ENCODE peak calls at places on chromosomes 16 and 17, in eight cellular contexts. One of them, this sample, is unnamed.
A peak's percentile ranks its signal among the peaks of the same experiment; 100 is the strongest.

GRCh38 chr17:6823011-6823442 is 8.5 kb downstream of the TEKT1 start:
- DNase-seq in Right ventricle myocardium superior: no peak
- DNase-seq in cardiac muscle cell: no peak
- DNase-seq in right lobe of liver: no peak
- DNase-seq in stimulated activated naive CD8-positive, alpha-beta T cell treated with anti-CD3 and anti-CD28 coated beads, Interleukin-15, Interleukin-2, amounts not matched to agents 100 U/mL and 50 U/mL, for 24 hours: no peak
- DNase-seq in thoracic aorta: no peak
- DNase-seq in left colon: no peak
- DNase-seq in fibroblast of lung: peak; percentile 12
- DNase-seq in this sample: no peak

GRCh38 chr16:24009955-24010354 is 174.2 kb downstream of the PRKCB start:
- DNase-seq in thoracic aorta: no peak
- DNase-seq in stimulated activated naive CD8-positive, alpha-beta T cell treated with anti-CD3 and anti-CD28 coated beads, Interleukin-15, Interleukin-2, amounts not matched to agents 100 U/mL and 50 U/mL, for 24 hours: no peak
- DNase-seq in cardiac muscle cell: no peak
- DNase-seq in right lobe of liver: no peak
- DNase-seq in Right ventricle myocardium superior: no peak
- DNase-seq in left colon: no peak
- DNase-seq in fibroblast of lung: no peak
- DNase-seq in this sample: no peak

GRCh38 chr17:81834831-81835267 is at the start of gene PPP1R27:
- DNase-seq in right lobe of liver: no peak
- DNase-seq in thoracic aorta: no peak
- DNase-seq in stimulated activated naive CD8-positive, alpha-beta T cell treated with anti-CD3 and anti-CD28 coated beads, Interleukin-15, Interleukin-2, amounts not matched to agents 100 U/mL and 50 U/mL, for 24 hours: no peak
- DNase-seq in cardiac muscle cell: no peak
- DNase-seq in left colon: no peak
- DNase-seq in Right ventricle myocardium superior: no peak
- DNase-seq in fibroblast of lung: no peak
- DNase-seq in this sample: no peak

GRCh38 chr16:89195521-89196171 is 4.7 kb downstream of the SLC22A31 start:
- DNase-seq in fibroblast of lung: no peak
- DNase-seq in right lobe of liver: no peak
- DNase-seq in stimulated activated naive CD8-positive, alpha-beta T cell treated with anti-CD3 and anti-CD28 coated beads, Interleukin-15, Interleukin-2, amounts not matched to agents 100 U/mL and 50 U/mL, for 24 hours: no peak
- DNase-seq in Right ventricle myocardium superior: no peak
- DNase-seq in cardiac muscle cell: no peak
- DNase-seq in left colon: no peak
- DNase-seq in thoracic aorta: no peak
- DNase-seq in this sample: no peak

GRCh38 chr16:12613131-12613991 is 190.3 kb downstream of the CPPED1 start:
- DNase-seq in cardiac muscle cell: no peak
- DNase-seq in left colon: no peak
- DNase-seq in right lobe of liver: peak; percentile 72
- DNase-seq in fibroblast of lung: no peak
- DNase-seq in Right ventricle myocardium superior: no peak
- DNase-seq in thoracic aorta: no peak
- DNase-seq in stimulated activated naive CD8-positive, alpha-beta T cell treated with anti-CD3 and anti-CD28 coated beads, Interleukin-15, Interleukin-2, amounts not matched to agents 100 U/mL and 50 U/mL, for 24 hours: peak; percentile 49
- DNase-seq in this sample: no peak

GRCh38 chr17:17325228-17325627 is 22.1 kb downstream of the NT5M start:
- DNase-seq in fibroblast of lung: no peak
- DNase-seq in cardiac muscle cell: no peak
- DNase-seq in Right ventricle myocardium superior: peak; percentile 14
- DNase-seq in right lobe of liver: no peak
- DNase-seq in stimulated activated naive CD8-positive, alpha-beta T cell treated with anti-CD3 and anti-CD28 coated beads, Interleukin-15, Interleukin-2, amounts not matched to agents 100 U/mL and 50 U/mL, for 24 hours: no peak
- DNase-seq in thoracic aorta: no peak
- DNase-seq in left colon: no peak
- DNase-seq in this sample: no peak

GRCh38 chr17:79985951-79986391 is 49.7 kb downstream of the TBC1D16 start:
- DNase-seq in fibroblast of lung: no peak
- DNase-seq in cardiac muscle cell: no peak
- DNase-seq in left colon: no peak
- DNase-seq in stimulated activated naive CD8-positive, alpha-beta T cell treated with anti-CD3 and anti-CD28 coated beads, Interleukin-15, Interleukin-2, amounts not matched to agents 100 U/mL and 50 U/mL, for 24 hours: no peak
- DNase-seq in Right ventricle myocardium superior: no peak
- DNase-seq in thoracic aorta: no peak
- DNase-seq in right lobe of liver: no peak
- DNase-seq in this sample: peak; percentile 53

GRCh38 chr17:373616-374225 is 21.1 kb upstream of the RPH3AL start:
- DNase-seq in thoracic aorta: no peak
- DNase-seq in left colon: no peak
- DNase-seq in right lobe of liver: no peak
- DNase-seq in cardiac muscle cell: no peak
- DNase-seq in stimulated activated naive CD8-positive, alpha-beta T cell treated with anti-CD3 and anti-CD28 coated beads, Interleukin-15, Interleukin-2, amounts not matched to agents 100 U/mL and 50 U/mL, for 24 hours: no peak
- DNase-seq in fibroblast of lung: no peak
- DNase-seq in Right ventricle myocardium superior: peak; percentile 66
- DNase-seq in this sample: no peak

GRCh38 chr17:63358111-63358839 is 87.8 kb downstream of the CYB561 start:
- DNase-seq in Right ventricle myocardium superior: no peak
- DNase-seq in thoracic aorta: no peak
- DNase-seq in stimulated activated naive CD8-positive, alpha-beta T cell treated with anti-CD3 and anti-CD28 coated beads, Interleukin-15, Interleukin-2, amounts not matched to agents 100 U/mL and 50 U/mL, for 24 hours: no peak
- DNase-seq in left colon: no peak
- DNase-seq in cardiac muscle cell: no peak
- DNase-seq in fibroblast of lung: peak; percentile 75
- DNase-seq in right lobe of liver: no peak
- DNase-seq in this sample: no peak

GRCh38 chr17:34979650-34980352 is 511 bp upstream of the LIG3 start:
- DNase-seq in left colon: no peak
- DNase-seq in fibroblast of lung: peak; percentile 10
- DNase-seq in Right ventricle myocardium superior: no peak
- DNase-seq in stimulated activated naive CD8-positive, alpha-beta T cell treated with anti-CD3 and anti-CD28 coated beads, Interleukin-15, Interleukin-2, amounts not matched to agents 100 U/mL and 50 U/mL, for 24 hours: no peak
- DNase-seq in thoracic aorta: no peak
- DNase-seq in right lobe of liver: no peak
- DNase-seq in cardiac muscle cell: no peak
- DNase-seq in this sample: no peak

GRCh38 chr17:6075050-6075449 is 4.9 kb downstream of the WSCD1 start:
- DNase-seq in right lobe of liver: no peak
- DNase-seq in Right ventricle myocardium superior: no peak
- DNase-seq in fibroblast of lung: no peak
- DNase-seq in stimulated activated naive CD8-positive, alpha-beta T cell treated with anti-CD3 and anti-CD28 coated beads, Interleukin-15, Interleukin-2, amounts not matched to agents 100 U/mL and 50 U/mL, for 24 hours: no peak
- DNase-seq in cardiac muscle cell: no peak
- DNase-seq in thoracic aorta: no peak
- DNase-seq in left colon: no peak
- DNase-seq in this sample: no peak

GRCh38 chr17:42394838-42395237 is 6.6 kb upstream of the STAT3 start:
- DNase-seq in thoracic aorta: no peak
- DNase-seq in left colon: no peak
- DNase-seq in cardiac muscle cell: no peak
- DNase-seq in right lobe of liver: no peak
- DNase-seq in fibroblast of lung: no peak
- DNase-seq in stimulated activated naive CD8-positive, alpha-beta T cell treated with anti-CD3 and anti-CD28 coated beads, Interleukin-15, Interleukin-2, amounts not matched to agents 100 U/mL and 50 U/mL, for 24 hours: no peak
- DNase-seq in Right ventricle myocardium superior: no peak
- DNase-seq in this sample: no peak

GRCh38 chr17:66667491-66668030 is 167.4 kb upstream of the CACNG5 start:
- DNase-seq in right lobe of liver: no peak
- DNase-seq in fibroblast of lung: no peak
- DNase-seq in cardiac muscle cell: no peak
- DNase-seq in left colon: no peak
- DNase-seq in stimulated activated naive CD8-positive, alpha-beta T cell treated with anti-CD3 and anti-CD28 coated beads, Interleukin-15, Interleukin-2, amounts not matched to agents 100 U/mL and 50 U/mL, for 24 hours: peak; percentile 59
- DNase-seq in thoracic aorta: no peak
- DNase-seq in Right ventricle myocardium superior: no peak
- DNase-seq in this sample: no peak

GRCh38 chr17:35089846-35090193 is 26.3 kb upstream of the RFFL start:
- DNase-seq in stimulated activated naive CD8-positive, alpha-beta T cell treated with anti-CD3 and anti-CD28 coated beads, Interleukin-15, Interleukin-2, amounts not matched to agents 100 U/mL and 50 U/mL, for 24 hours: peak; percentile 60
- DNase-seq in fibroblast of lung: no peak
- DNase-seq in left colon: peak; percentile 35
- DNase-seq in Right ventricle myocardium superior: no peak
- DNase-seq in cardiac muscle cell: peak; percentile 7
- DNase-seq in right lobe of liver: peak; percentile 49
- DNase-seq in thoracic aorta: no peak
- DNase-seq in this sample: peak; percentile 72

GRCh38 chr17:58575511-58575910 is 61.1 kb upstream of the MTMR4 start:
- DNase-seq in left colon: no peak
- DNase-seq in thoracic aorta: no peak
- DNase-seq in stimulated activated naive CD8-positive, alpha-beta T cell treated with anti-CD3 and anti-CD28 coated beads, Interleukin-15, Interleukin-2, amounts not matched to agents 100 U/mL and 50 U/mL, for 24 hours: no peak
- DNase-seq in fibroblast of lung: peak; percentile 67
- DNase-seq in cardiac muscle cell: no peak
- DNase-seq in right lobe of liver: no peak
- DNase-seq in Right ventricle myocardium superior: no peak
- DNase-seq in this sample: no peak

GRCh38 chr16:85313541-85314208 is 201.4 kb upstream of the CIBAR2 start:
- DNase-seq in thoracic aorta: no peak
- DNase-seq in stimulated activated naive CD8-positive, alpha-beta T cell treated with anti-CD3 and anti-CD28 coated beads, Interleukin-15, Interleukin-2, amounts not matched to agents 100 U/mL and 50 U/mL, for 24 hours: no peak
- DNase-seq in cardiac muscle cell: peak; percentile 39
- DNase-seq in Right ventricle myocardium superior: peak; percentile 47
- DNase-seq in fibroblast of lung: peak; percentile 32
- DNase-seq in right lobe of liver: no peak
- DNase-seq in left colon: no peak
- DNase-seq in this sample: no peak

GRCh38 chr17:78241277-78242023 is 10.0 kb downstream of the TMEM235 start:
- DNase-seq in Right ventricle myocardium superior: no peak
- DNase-seq in right lobe of liver: no peak
- DNase-seq in thoracic aorta: no peak
- DNase-seq in fibroblast of lung: peak; percentile 47
- DNase-seq in cardiac muscle cell: peak; percentile 55
- DNase-seq in stimulated activated naive CD8-positive, alpha-beta T cell treated with anti-CD3 and anti-CD28 coated beads, Interleukin-15, Interleukin-2, amounts not matched to agents 100 U/mL and 50 U/mL, for 24 hours: no peak
- DNase-seq in left colon: no peak
- DNase-seq in this sample: no peak

GRCh38 chr17:7997186-7997585 is 5.2 kb upstream of the GUCY2D start:
- DNase-seq in stimulated activated naive CD8-positive, alpha-beta T cell treated with anti-CD3 and anti-CD28 coated beads, Interleukin-15, Interleukin-2, amounts not matched to agents 100 U/mL and 50 U/mL, for 24 hours: peak; percentile 41
- DNase-seq in left colon: peak; percentile 67
- DNase-seq in cardiac muscle cell: peak; percentile 83
- DNase-seq in thoracic aorta: no peak
- DNase-seq in right lobe of liver: peak; percentile 40
- DNase-seq in fibroblast of lung: peak; percentile 44
- DNase-seq in Right ventricle myocardium superior: no peak
- DNase-seq in this sample: no peak

GRCh38 chr16:84310642-84311041 is 16.0 kb downstream of the WFDC1 start:
- DNase-seq in left colon: no peak
- DNase-seq in thoracic aorta: no peak
- DNase-seq in cardiac muscle cell: no peak
- DNase-seq in right lobe of liver: no peak
- DNase-seq in stimulated activated naive CD8-positive, alpha-beta T cell treated with anti-CD3 and anti-CD28 coated beads, Interleukin-15, Interleukin-2, amounts not matched to agents 100 U/mL and 50 U/mL, for 24 hours: no peak
- DNase-seq in fibroblast of lung: no peak
- DNase-seq in Right ventricle myocardium superior: no peak
- DNase-seq in this sample: no peak

GRCh38 chr17:79673517-79673916 is 57.2 kb upstream of the ENPP7 start:
- DNase-seq in right lobe of liver: no peak
- DNase-seq in fibroblast of lung: no peak
- DNase-seq in Right ventricle myocardium superior: no peak
- DNase-seq in left colon: no peak
- DNase-seq in cardiac muscle cell: no peak
- DNase-seq in stimulated activated naive CD8-positive, alpha-beta T cell treated with anti-CD3 and anti-CD28 coated beads, Interleukin-15, Interleukin-2, amounts not matched to agents 100 U/mL and 50 U/mL, for 24 hours: no peak
- DNase-seq in thoracic aorta: no peak
- DNase-seq in this sample: no peak

GRCh38 chr17:60971515-60972369 is 294.1 kb downstream of the BCAS3 start:
- DNase-seq in Right ventricle myocardium superior: no peak
- DNase-seq in stimulated activated naive CD8-positive, alpha-beta T cell treated with anti-CD3 and anti-CD28 coated beads, Interleukin-15, Interleukin-2, amounts not matched to agents 100 U/mL and 50 U/mL, for 24 hours: peak; percentile 39
- DNase-seq in left colon: peak; percentile 41
- DNase-seq in fibroblast of lung: peak; percentile 83
- DNase-seq in right lobe of liver: no peak
- DNase-seq in thoracic aorta: no peak
- DNase-seq in cardiac muscle cell: peak; percentile 64
- DNase-seq in this sample: no peak

GRCh38 chr16:14015948-14016347 is 55.2 kb upstream of the MRTFB start:
- DNase-seq in right lobe of liver: no peak
- DNase-seq in stimulated activated naive CD8-positive, alpha-beta T cell treated with anti-CD3 and anti-CD28 coated beads, Interleukin-15, Interleukin-2, amounts not matched to agents 100 U/mL and 50 U/mL, for 24 hours: no peak
- DNase-seq in Right ventricle myocardium superior: no peak
- DNase-seq in fibroblast of lung: peak; percentile 93
- DNase-seq in left colon: no peak
- DNase-seq in thoracic aorta: no peak
- DNase-seq in cardiac muscle cell: no peak
- DNase-seq in this sample: no peak